ENCODE peak calls at places on chromosome 5, in seven cellular contexts. One of them, this sample, is unnamed.

GRCh38 chr5:55694152-55694830 is 17.8 kb downstream of the SLC38A9 start:
- DNase-seq in transverse colon: no peak
- DNase-seq in effector memory CD4-positive, alpha-beta T cell: no peak
- DNase-seq in NCI-H524 treated with DMSO at 0.1 percent for 48 hours: no peak
- DNase-seq in globus pallidus: peak
- DNase-seq in hepatocyte: peak
- DNase-seq in HuH-7.5: peak
- DNase-seq in this sample: no peak

GRCh38 chr5:171965740-171966139 is 40.7 kb downstream of the FBXW11 start:
- DNase-seq in transverse colon: no peak
- DNase-seq in effector memory CD4-positive, alpha-beta T cell: no peak
- DNase-seq in NCI-H524 treated with DMSO at 0.1 percent for 48 hours: no peak
- DNase-seq in globus pallidus: no peak
- DNase-seq in hepatocyte: no peak
- DNase-seq in HuH-7.5: no peak
- DNase-seq in this sample: no peak

GRCh38 chr5:79301046-79301712 is 65.2 kb downstream of the JMY start:
- DNase-seq in transverse colon: no peak
- DNase-seq in effector memory CD4-positive, alpha-beta T cell: no peak
- DNase-seq in NCI-H524 treated with DMSO at 0.1 percent for 48 hours: no peak
- DNase-seq in globus pallidus: no peak
- DNase-seq in hepatocyte: no peak
- DNase-seq in HuH-7.5: no peak
- DNase-seq in this sample: no peak

GRCh38 chr5:3345195-3345594 is 250.4 kb upstream of the IRX1 start:
- DNase-seq in transverse colon: no peak
- DNase-seq in effector memory CD4-positive, alpha-beta T cell: no peak
- DNase-seq in NCI-H524 treated with DMSO at 0.1 percent for 48 hours: no peak
- DNase-seq in globus pallidus: no peak
- DNase-seq in hepatocyte: no peak
- DNase-seq in HuH-7.5: no peak
- DNase-seq in this sample: no peak

GRCh38 chr5:79020861-79021561 is 35.9 kb upstream of the ARSB start:
- DNase-seq in transverse colon: peak
- DNase-seq in effector memory CD4-positive, alpha-beta T cell: no peak
- DNase-seq in NCI-H524 treated with DMSO at 0.1 percent for 48 hours: no peak
- DNase-seq in globus pallidus: peak
- DNase-seq in hepatocyte: peak
- DNase-seq in HuH-7.5: no peak
- DNase-seq in this sample: peak

GRCh38 chr5:34053133-34053532 is 10.1 kb upstream of the C1QTNF3 start:
- DNase-seq in transverse colon: no peak
- DNase-seq in effector memory CD4-positive, alpha-beta T cell: no peak
- DNase-seq in NCI-H524 treated with DMSO at 0.1 percent for 48 hours: no peak
- DNase-seq in globus pallidus: no peak
- DNase-seq in hepatocyte: peak
- DNase-seq in HuH-7.5: no peak
- DNase-seq in this sample: no peak

GRCh38 chr5:143014017-143014651 is 244.0 kb downstream of the ARHGAP26 start:
- DNase-seq in transverse colon: peak
- DNase-seq in effector memory CD4-positive, alpha-beta T cell: no peak
- DNase-seq in NCI-H524 treated with DMSO at 0.1 percent for 48 hours: no peak
- DNase-seq in globus pallidus: no peak
- DNase-seq in hepatocyte: no peak
- DNase-seq in HuH-7.5: no peak
- DNase-seq in this sample: no peak

GRCh38 chr5:149775785-149776184 is 45.7 kb downstream of the PPARGC1B start:
- DNase-seq in transverse colon: no peak
- DNase-seq in effector memory CD4-positive, alpha-beta T cell: no peak
- DNase-seq in NCI-H524 treated with DMSO at 0.1 percent for 48 hours: no peak
- DNase-seq in globus pallidus: no peak
- DNase-seq in hepatocyte: peak
- DNase-seq in HuH-7.5: no peak
- DNase-seq in this sample: no peak

GRCh38 chr5:174724484-174725260 is at the start of gene MSX2:
- DNase-seq in transverse colon: peak
- DNase-seq in effector memory CD4-positive, alpha-beta T cell: no peak
- DNase-seq in NCI-H524 treated with DMSO at 0.1 percent for 48 hours: no peak
- DNase-seq in globus pallidus: peak
- DNase-seq in hepatocyte: peak
- DNase-seq in HuH-7.5: peak
- DNase-seq in this sample: peak

GRCh38 chr5:82406200-82406773 is 128.1 kb upstream of the RPS23 start:
- DNase-seq in transverse colon: no peak
- DNase-seq in effector memory CD4-positive, alpha-beta T cell: no peak
- DNase-seq in NCI-H524 treated with DMSO at 0.1 percent for 48 hours: no peak
- DNase-seq in globus pallidus: no peak
- DNase-seq in hepatocyte: no peak
- DNase-seq in HuH-7.5: no peak
- DNase-seq in this sample: no peak

GRCh38 chr5:44242791-44243190 is 146.4 kb downstream of the FGF10 start:
- DNase-seq in transverse colon: no peak
- DNase-seq in effector memory CD4-positive, alpha-beta T cell: no peak
- DNase-seq in NCI-H524 treated with DMSO at 0.1 percent for 48 hours: no peak
- DNase-seq in globus pallidus: no peak
- DNase-seq in hepatocyte: no peak
- DNase-seq in HuH-7.5: no peak
- DNase-seq in this sample: no peak

GRCh38 chr5:138819065-138819464 is 56.1 kb downstream of the LRRTM2 start:
- DNase-seq in transverse colon: no peak
- DNase-seq in effector memory CD4-positive, alpha-beta T cell: no peak
- DNase-seq in NCI-H524 treated with DMSO at 0.1 percent for 48 hours: peak
- DNase-seq in globus pallidus: no peak
- DNase-seq in hepatocyte: no peak
- DNase-seq in HuH-7.5: no peak
- DNase-seq in this sample: no peak

GRCh38 chr5:9787813-9788600 is 157.9 kb upstream of the TAS2R1 start:
- DNase-seq in transverse colon: no peak
- DNase-seq in effector memory CD4-positive, alpha-beta T cell: no peak
- DNase-seq in NCI-H524 treated with DMSO at 0.1 percent for 48 hours: no peak
- DNase-seq in globus pallidus: no peak
- DNase-seq in hepatocyte: no peak
- DNase-seq in HuH-7.5: no peak
- DNase-seq in this sample: no peak

GRCh38 chr5:83306572-83307241 is 164.8 kb upstream of the VCAN start:
- DNase-seq in transverse colon: peak
- DNase-seq in effector memory CD4-positive, alpha-beta T cell: no peak
- DNase-seq in NCI-H524 treated with DMSO at 0.1 percent for 48 hours: no peak
- DNase-seq in globus pallidus: peak
- DNase-seq in hepatocyte: peak
- DNase-seq in HuH-7.5: no peak
- DNase-seq in this sample: peak

GRCh38 chr5:28009526-28010025 is 971.2 kb upstream of the CDH9 start:
- DNase-seq in transverse colon: no peak
- DNase-seq in effector memory CD4-positive, alpha-beta T cell: no peak
- DNase-seq in NCI-H524 treated with DMSO at 0.1 percent for 48 hours: no peak
- DNase-seq in globus pallidus: no peak
- DNase-seq in hepatocyte: no peak
- DNase-seq in HuH-7.5: no peak
- DNase-seq in this sample: no peak

GRCh38 chr5:175654346-175654745 is 3.5 kb upstream of the HRH2 start:
- DNase-seq in transverse colon: no peak
- DNase-seq in effector memory CD4-positive, alpha-beta T cell: no peak
- DNase-seq in NCI-H524 treated with DMSO at 0.1 percent for 48 hours: peak
- DNase-seq in globus pallidus: no peak
- DNase-seq in hepatocyte: no peak
- DNase-seq in HuH-7.5: no peak
- DNase-seq in this sample: no peak

GRCh38 chr5:76085286-76085579 is 2.0 kb downstream of the SV2C start:
- DNase-seq in transverse colon: no peak
- DNase-seq in effector memory CD4-positive, alpha-beta T cell: no peak
- DNase-seq in NCI-H524 treated with DMSO at 0.1 percent for 48 hours: no peak
- DNase-seq in globus pallidus: no peak
- DNase-seq in hepatocyte: no peak
- DNase-seq in HuH-7.5: no peak
- DNase-seq in this sample: no peak

GRCh38 chr5:43425965-43426364 is 13.8 kb upstream of the CCL28 start:
- DNase-seq in transverse colon: no peak
- DNase-seq in effector memory CD4-positive, alpha-beta T cell: no peak
- DNase-seq in NCI-H524 treated with DMSO at 0.1 percent for 48 hours: no peak
- DNase-seq in globus pallidus: no peak
- DNase-seq in hepatocyte: peak
- DNase-seq in HuH-7.5: no peak
- DNase-seq in this sample: no peak

GRCh38 chr5:154771383-154771901 is 16.3 kb downstream of the LARP1 start:
- DNase-seq in transverse colon: no peak
- DNase-seq in effector memory CD4-positive, alpha-beta T cell: no peak
- DNase-seq in NCI-H524 treated with DMSO at 0.1 percent for 48 hours: no peak
- DNase-seq in globus pallidus: peak
- DNase-seq in hepatocyte: peak
- DNase-seq in HuH-7.5: no peak
- DNase-seq in this sample: no peak

GRCh38 chr5:157390179-157390923 is 69.7 kb upstream of the NIPAL4 start:
- DNase-seq in transverse colon: peak
- DNase-seq in effector memory CD4-positive, alpha-beta T cell: peak
- DNase-seq in NCI-H524 treated with DMSO at 0.1 percent for 48 hours: no peak
- DNase-seq in globus pallidus: no peak
- DNase-seq in hepatocyte: peak
- DNase-seq in HuH-7.5: peak
- DNase-seq in this sample: no peak

GRCh38 chr5:59351076-59351794 is 542.3 kb downstream of the PDE4D start:
- DNase-seq in transverse colon: no peak
- DNase-seq in effector memory CD4-positive, alpha-beta T cell: no peak
- DNase-seq in NCI-H524 treated with DMSO at 0.1 percent for 48 hours: peak
- DNase-seq in globus pallidus: peak
- DNase-seq in hepatocyte: no peak
- DNase-seq in HuH-7.5: no peak
- DNase-seq in this sample: peak

GRCh38 chr5:124654418-124654817 is 92.0 kb downstream of the ZNF608 start:
- DNase-seq in transverse colon: no peak
- DNase-seq in effector memory CD4-positive, alpha-beta T cell: no peak
- DNase-seq in NCI-H524 treated with DMSO at 0.1 percent for 48 hours: no peak
- DNase-seq in globus pallidus: no peak
- DNase-seq in hepatocyte: no peak
- DNase-seq in HuH-7.5: no peak
- DNase-seq in this sample: no peak

GRCh38 chr5:139177809-139178581 is 20.2 kb downstream of the SIL1 start:
- DNase-seq in transverse colon: peak
- DNase-seq in effector memory CD4-positive, alpha-beta T cell: no peak
- DNase-seq in NCI-H524 treated with DMSO at 0.1 percent for 48 hours: no peak
- DNase-seq in globus pallidus: no peak
- DNase-seq in hepatocyte: no peak
- DNase-seq in HuH-7.5: no peak
- DNase-seq in this sample: no peak

GRCh38 chr5:133325834-133326233 is 274.0 kb downstream of the HSPA4 start:
- DNase-seq in transverse colon: no peak
- DNase-seq in effector memory CD4-positive, alpha-beta T cell: no peak
- DNase-seq in NCI-H524 treated with DMSO at 0.1 percent for 48 hours: no peak
- DNase-seq in globus pallidus: no peak
- DNase-seq in hepatocyte: no peak
- DNase-seq in HuH-7.5: no peak
- DNase-seq in this sample: peak

GRCh38 chr5:155332618-155333017 is 319.1 kb downstream of the KIF4B start:
- DNase-seq in transverse colon: no peak
- DNase-seq in effector memory CD4-positive, alpha-beta T cell: no peak
- DNase-seq in NCI-H524 treated with DMSO at 0.1 percent for 48 hours: no peak
- DNase-seq in globus pallidus: no peak
- DNase-seq in hepatocyte: no peak
- DNase-seq in HuH-7.5: no peak
- DNase-seq in this sample: no peak

GRCh38 chr5:175059687-175060194 is 335.4 kb downstream of the MSX2 start:
- DNase-seq in transverse colon: no peak
- DNase-seq in effector memory CD4-positive, alpha-beta T cell: no peak
- DNase-seq in NCI-H524 treated with DMSO at 0.1 percent for 48 hours: peak
- DNase-seq in globus pallidus: peak
- DNase-seq in hepatocyte: peak
- DNase-seq in HuH-7.5: no peak
- DNase-seq in this sample: peak

GRCh38 chr5:16902846-16903245 is 33.2 kb downstream of the MYO10 start:
- DNase-seq in transverse colon: no peak
- DNase-seq in effector memory CD4-positive, alpha-beta T cell: no peak
- DNase-seq in NCI-H524 treated with DMSO at 0.1 percent for 48 hours: no peak
- DNase-seq in globus pallidus: no peak
- DNase-seq in hepatocyte: peak
- DNase-seq in HuH-7.5: no peak
- DNase-seq in this sample: no peak

GRCh38 chr5:54905942-54906537 is 79.4 kb downstream of the ESM1 start:
- DNase-seq in transverse colon: peak
- DNase-seq in effector memory CD4-positive, alpha-beta T cell: peak
- DNase-seq in NCI-H524 treated with DMSO at 0.1 percent for 48 hours: no peak
- DNase-seq in globus pallidus: peak
- DNase-seq in hepatocyte: peak
- DNase-seq in HuH-7.5: no peak
- DNase-seq in this sample: peak

GRCh38 chr5:168600409-168600808 is 21.2 kb upstream of the PANK3 start:
- DNase-seq in transverse colon: peak
- DNase-seq in effector memory CD4-positive, alpha-beta T cell: no peak
- DNase-seq in NCI-H524 treated with DMSO at 0.1 percent for 48 hours: no peak
- DNase-seq in globus pallidus: no peak
- DNase-seq in hepatocyte: peak
- DNase-seq in HuH-7.5: peak
- DNase-seq in this sample: no peak

GRCh38 chr5:36644727-36645126 is 38.3 kb downstream of the SLC1A3 start:
- DNase-seq in transverse colon: no peak
- DNase-seq in effector memory CD4-positive, alpha-beta T cell: no peak
- DNase-seq in NCI-H524 treated with DMSO at 0.1 percent for 48 hours: no peak
- DNase-seq in globus pallidus: no peak
- DNase-seq in hepatocyte: no peak
- DNase-seq in HuH-7.5: no peak
- DNase-seq in this sample: no peak

GRCh38 chr5:54822331-54822700 is 163.1 kb downstream of the ESM1 start:
- DNase-seq in transverse colon: no peak
- DNase-seq in effector memory CD4-positive, alpha-beta T cell: no peak
- DNase-seq in NCI-H524 treated with DMSO at 0.1 percent for 48 hours: no peak
- DNase-seq in globus pallidus: no peak
- DNase-seq in hepatocyte: no peak
- DNase-seq in HuH-7.5: no peak
- DNase-seq in this sample: no peak

GRCh38 chr5:67095346-67095871 is 101.2 kb downstream of the CD180 start:
- DNase-seq in transverse colon: peak
- DNase-seq in effector memory CD4-positive, alpha-beta T cell: no peak
- DNase-seq in NCI-H524 treated with DMSO at 0.1 percent for 48 hours: no peak
- DNase-seq in globus pallidus: peak
- DNase-seq in hepatocyte: peak
- DNase-seq in HuH-7.5: peak
- DNase-seq in this sample: peak

GRCh38 chr5:33964132-33964531 is 20.4 kb downstream of the SLC45A2 start:
- DNase-seq in transverse colon: no peak
- DNase-seq in effector memory CD4-positive, alpha-beta T cell: no peak
- DNase-seq in NCI-H524 treated with DMSO at 0.1 percent for 48 hours: no peak
- DNase-seq in globus pallidus: no peak
- DNase-seq in hepatocyte: no peak
- DNase-seq in HuH-7.5: no peak
- DNase-seq in this sample: no peak